ENCODE peak calls at places on chromosomes 1 and 21, in nine cellular contexts. Z is osteocyte, L is AG09309, D is PC-3, E is cardiac muscle cell, X is psoas muscle, C is choroid plexus epithelial cell, S is heart right ventricle, Q is lower lobe of right lung. I is an unnamed sample.

GRCh38 chr21:15631342-15631741 is 98.4 kb upstream of the USP25 start:
- DNase-seq in L (peak), Q (no peak), X (no peak), E (peak), C (peak), Z (no peak), D (peak), S (no peak), I (no peak)

GRCh38 chr1:16386454-16387113 is 19.5 kb downstream of the SZRD1 start:
- DNase-seq in D (peak), S (no peak), L (peak), Z (no peak), Q (no peak), C (peak), X (peak), E (peak), I (no peak)

GRCh38 chr1:160428655-160429054 is 28.3 kb downstream of the VANGL2 start:
- DNase-seq in L (no peak), C (peak), Z (no peak), X (no peak), E (peak), D (peak), Q (no peak), S (peak), I (no peak)

GRCh38 chr1:98903261-98903660 is 101.4 kb downstream of the PLPPR5 start:
- DNase-seq in L (peak), D (peak), Q (no peak), X (no peak), S (no peak), C (peak), Z (no peak), E (peak), I (no peak)

GRCh38 chr1:5286244-5286643 is 631.8 kb downstream of the AJAP1 start:
- DNase-seq in S (no peak), C (no peak), D (no peak), X (no peak), E (no peak), Q (no peak), L (no peak), Z (no peak), I (no peak)

GRCh38 chr1:245896258-245896657 is 610.8 kb downstream of the SMYD3 start:
- DNase-seq in Z (no peak), Q (no peak), C (no peak), D (no peak), E (no peak), L (no peak), S (no peak), X (no peak), I (no peak)

GRCh38 chr1:177858222-177858894 is 111.5 kb downstream of the SEC16B start:
- DNase-seq in Z (no peak), D (no peak), C (peak), S (no peak), E (peak), L (no peak), Q (no peak), X (no peak), I (no peak)

GRCh38 chr1:20730690-20731056 is 1.8 kb downstream of the SH2D5 start:
- DNase-seq in Z (no peak), E (no peak), D (no peak), Q (no peak), X (no peak), S (no peak), L (no peak), C (no peak), I (no peak)

GRCh38 chr1:243266231-243266630 is 10.4 kb downstream of the SDCCAG8 start:
- DNase-seq in Z (no peak), Q (no peak), D (no peak), S (no peak), X (no peak), L (no peak), C (no peak), E (no peak), I (no peak)

GRCh38 chr1:219676012-219676770 is 63.3 kb upstream of the ZC3H11B start:
- DNase-seq in X (no peak), Q (no peak), C (peak), L (no peak), Z (no peak), S (no peak), D (no peak), E (peak), I (no peak)

GRCh38 chr1:93123141-93123783 is 44.2 kb downstream of the MTF2 start:
- DNase-seq in S (no peak), L (no peak), C (peak), Z (no peak), X (no peak), D (no peak), E (peak), Q (no peak), I (no peak)

GRCh38 chr1:106398391-106398790 is 658.1 kb upstream of the PRMT6 start:
- DNase-seq in X (no peak), S (no peak), Z (no peak), Q (no peak), E (no peak), L (no peak), C (no peak), D (no peak), I (no peak)

GRCh38 chr1:51636765-51637522 is 20.1 kb downstream of the OSBPL9 start:
- DNase-seq in E (peak), D (peak), C (peak), Z (no peak), Q (no peak), S (no peak), X (peak), L (peak), I (no peak)

GRCh38 chr1:117919376-117919775 is 10.0 kb downstream of the GDAP2 start:
- DNase-seq in Z (no peak), L (no peak), S (no peak), D (no peak), E (no peak), Q (no peak), C (no peak), X (no peak), I (no peak)

GRCh38 chr1:31376374-31377134 is 3.7 kb upstream of the FABP3 start:
- DNase-seq in Z (peak), Q (no peak), E (peak), X (no peak), S (no peak), L (peak), C (peak), D (peak), I (no peak)

GRCh38 chr1:51690285-51690961 is 73.5 kb downstream of the OSBPL9 start:
- DNase-seq in S (no peak), C (peak), E (peak), D (peak), L (peak), Z (no peak), X (no peak), Q (no peak), I (no peak)

GRCh38 chr1:78645728-78646127 is 3.9 kb upstream of the IFI44 start:
- DNase-seq in D (no peak), Z (no peak), X (no peak), Q (no peak), E (no peak), S (no peak), C (no peak), L (no peak), I (no peak)

GRCh38 chr1:245673920-245674414 is 519.2 kb downstream of the KIF26B start:
- DNase-seq in Q (no peak), X (no peak), Z (no peak), E (peak), C (peak), L (peak), S (no peak), D (peak), I (no peak)

GRCh38 chr1:233473549-233474204 is 140.2 kb upstream of the KCNK1 start:
- DNase-seq in S (no peak), L (no peak), E (no peak), X (no peak), Z (no peak), C (no peak), D (no peak), Q (no peak), I (no peak)

GRCh38 chr1:1918901-1919303 is at the start of gene TMEM52:
- DNase-seq in D (no peak), X (no peak), S (no peak), C (no peak), E (no peak), L (no peak), Q (no peak), Z (no peak), I (no peak)

GRCh38 chr1:176391621-176392020 is 71.4 kb upstream of the PAPPA2 start:
- DNase-seq in X (no peak), S (no peak), Z (no peak), C (no peak), Q (no peak), L (no peak), D (no peak), E (no peak), I (no peak)

GRCh38 chr1:94947453-94947852 is 20.5 kb upstream of the CNN3 start:
- DNase-seq in D (no peak), X (no peak), Z (no peak), L (peak), E (peak), S (no peak), Q (no peak), C (peak), I (no peak)

GRCh38 chr1:16026723-16027484 is 5.1 kb downstream of the CLCNKA start:
- DNase-seq in Q (no peak), X (no peak), Z (no peak), S (no peak), C (no peak), L (no peak), D (no peak), E (peak), I (no peak)

GRCh38 chr1:36238433-36238832 is 14.2 kb downstream of the THRAP3 start:
- DNase-seq in D (no peak), L (no peak), Q (no peak), S (no peak), Z (no peak), E (no peak), X (no peak), C (peak), I (no peak)

DNA sequence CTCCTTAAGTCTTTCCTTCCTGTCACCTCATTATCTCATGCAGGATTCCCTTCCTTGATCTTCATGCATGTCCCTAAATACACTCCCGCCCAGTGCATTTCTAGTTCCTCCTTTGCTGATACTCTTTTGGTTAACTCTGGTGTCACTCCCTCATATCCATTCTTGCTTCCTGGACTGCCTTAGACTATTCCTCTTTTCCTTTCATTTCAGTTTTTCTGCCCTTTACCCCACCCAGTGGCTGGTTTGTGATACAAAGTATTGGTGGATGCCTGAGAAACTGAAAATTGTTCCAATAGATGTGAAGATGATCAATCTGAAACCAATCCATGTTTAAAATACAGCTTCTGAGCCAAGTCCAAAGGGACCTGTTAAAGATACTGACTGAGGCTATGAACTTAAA is 553.8 kb upstream of the CAMK1G start:
- DNase-seq in Q (no peak), S (no peak), L (no peak), D (peak), C (no peak), E (no peak), Z (no peak), X (no peak), I (no peak)
- TF ChIP-seq CTCF in Q (no peak), S (no peak), L (peak), D (peak), C (no peak), E (no peak), Z (peak), X (no peak), I (peak)

DNA sequence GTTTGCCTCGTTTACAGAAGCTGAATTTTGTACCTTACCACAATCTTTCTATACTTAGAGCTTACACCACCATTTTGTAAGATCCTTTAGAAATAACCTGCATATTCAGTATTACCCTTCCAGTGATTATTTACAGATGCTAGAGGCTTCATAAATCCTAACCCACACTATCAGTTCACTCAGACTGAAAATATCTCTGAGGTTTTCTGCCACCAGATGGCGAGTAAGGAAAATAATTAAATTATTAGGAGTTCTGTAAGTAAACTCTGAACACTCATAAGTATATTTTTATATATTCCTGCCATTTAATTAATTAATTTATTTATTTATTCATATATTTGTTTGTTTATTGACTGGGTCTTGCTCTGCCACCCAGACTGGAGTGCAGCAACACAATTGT is 1635.2 kb downstream of the PLA2G4A start:
- DNase-seq in E (no peak), X (no peak), D (peak), S (no peak), L (no peak), Q (no peak), Z (no peak), C (peak), I (no peak)
- TF ChIP-seq CTCF in E (no peak), X (no peak), D (peak), S (no peak), L (no peak), Q (no peak), Z (peak), C (peak), I (peak)

DNA sequence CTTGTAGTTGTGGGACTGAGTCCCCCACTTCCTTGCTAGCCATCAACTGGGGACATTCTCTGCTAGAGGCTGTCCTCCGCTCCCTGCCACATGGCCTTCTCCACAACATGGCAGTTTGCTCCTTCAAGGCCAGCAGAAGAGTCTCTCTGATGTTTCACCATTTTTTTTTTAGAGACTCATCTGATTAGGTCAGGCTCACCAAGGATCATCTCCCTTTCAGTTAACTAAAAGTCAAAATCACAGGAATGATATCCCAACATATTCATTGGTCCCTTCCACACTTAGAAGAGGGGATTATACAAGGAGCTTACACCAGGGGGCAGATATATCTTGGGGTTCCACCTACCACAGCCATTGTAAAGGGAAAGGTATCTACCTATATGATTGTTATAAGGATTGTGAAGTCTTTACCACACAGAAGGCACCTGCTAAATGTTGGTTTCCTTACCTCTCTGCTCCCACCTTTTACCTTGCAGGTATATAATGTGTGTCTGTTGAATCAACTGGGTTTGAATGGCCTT is 23.3 kb downstream of the RIMKLA start:
- DNase-seq in Z (no peak), L (no peak), S (no peak), C (no peak), X (no peak), Q (no peak), D (peak), E (no peak), I (no peak)
- TF ChIP-seq CTCF in Z (no peak), L (no peak), S (peak), C (no peak), X (no peak), Q (peak), D (peak), E (no peak), I (peak)

GRCh38 chr1:18943914-18944572 is 12.4 kb downstream of the IFFO2 start:
- DNase-seq in E (no peak), L (no peak), S (no peak), D (no peak), C (no peak), Z (no peak), Q (no peak), X (no peak), I (no peak)
- TF ChIP-seq CTCF in E (no peak), L (no peak), S (no peak), D (no peak), C (no peak), Z (no peak), Q (no peak), X (no peak), I (no peak)

GRCh38 chr1:170664828-170665617 is 1.1 kb downstream of the PRRX1 start:
- DNase-seq in E (peak), C (no peak), D (no peak), L (no peak), S (peak), Z (no peak), X (peak), Q (no peak), I (no peak)
- TF ChIP-seq CTCF in E (peak), C (peak), D (no peak), L (peak), S (peak), Z (peak), X (peak), Q (no peak), I (peak)

GRCh38 chr1:53725238-53725689 is 13.7 kb downstream of the GLIS1 start:
- DNase-seq in Q (no peak), L (no peak), S (no peak), E (peak), C (peak), Z (no peak), X (no peak), D (peak), I (no peak)
- TF ChIP-seq CTCF in Q (no peak), L (peak), S (no peak), E (peak), C (peak), Z (peak), X (no peak), D (peak), I (peak)

I was measured in type B pancreatic cell.